ENCODE peak calls at places on chromosomes 7 and 10, in five cellular contexts. One of them, this sample, is unnamed.

GRCh38 chr10:68406111-68406814 is 814 bp downstream of the RUFY2 start:
- DNase-seq in activated T-cell treated with anti-CD3 and anti-CD28 coated beads for 1 hour: peak
- DNase-seq in body of pancreas: peak
- DNase-seq in iris pigment epithelial cell: peak
- DNase-seq in stimulated activated CD4-positive, alpha-beta T cell treated with anti-CD3 and anti-CD28 coated beads, Interleukin-1b, Interleukin-23, amount 100 ng/mL, for 4 hours: no peak
- DNase-seq in this sample: peak

GRCh38 chr7:158164101-158165095 is 423.2 kb downstream of the PTPRN2 start:
- DNase-seq in activated T-cell treated with anti-CD3 and anti-CD28 coated beads for 1 hour: no peak
- DNase-seq in body of pancreas: no peak
- DNase-seq in iris pigment epithelial cell: no peak
- DNase-seq in stimulated activated CD4-positive, alpha-beta T cell treated with anti-CD3 and anti-CD28 coated beads, Interleukin-1b, Interleukin-23, amount 100 ng/mL, for 4 hours: no peak
- DNase-seq in this sample: no peak

GRCh38 chr10:77441541-77442175 is 195.9 kb downstream of the KCNMA1 start:
- DNase-seq in activated T-cell treated with anti-CD3 and anti-CD28 coated beads for 1 hour: no peak
- DNase-seq in body of pancreas: no peak
- DNase-seq in iris pigment epithelial cell: no peak
- DNase-seq in stimulated activated CD4-positive, alpha-beta T cell treated with anti-CD3 and anti-CD28 coated beads, Interleukin-1b, Interleukin-23, amount 100 ng/mL, for 4 hours: no peak
- DNase-seq in this sample: no peak

GRCh38 chr10:23694921-23695824 is 256.3 kb downstream of the OTUD1 start:
- DNase-seq in activated T-cell treated with anti-CD3 and anti-CD28 coated beads for 1 hour: no peak
- DNase-seq in body of pancreas: no peak
- DNase-seq in iris pigment epithelial cell: no peak
- DNase-seq in stimulated activated CD4-positive, alpha-beta T cell treated with anti-CD3 and anti-CD28 coated beads, Interleukin-1b, Interleukin-23, amount 100 ng/mL, for 4 hours: no peak
- DNase-seq in this sample: no peak

GRCh38 chr7:132179681-132180080 is 396.6 kb downstream of the PLXNA4 start:
- DNase-seq in activated T-cell treated with anti-CD3 and anti-CD28 coated beads for 1 hour: no peak
- DNase-seq in body of pancreas: no peak
- DNase-seq in iris pigment epithelial cell: no peak
- DNase-seq in stimulated activated CD4-positive, alpha-beta T cell treated with anti-CD3 and anti-CD28 coated beads, Interleukin-1b, Interleukin-23, amount 100 ng/mL, for 4 hours: no peak
- DNase-seq in this sample: no peak

GRCh38 chr7:29277436-29278215 is 83.1 kb downstream of the CHN2 start:
- DNase-seq in activated T-cell treated with anti-CD3 and anti-CD28 coated beads for 1 hour: no peak
- DNase-seq in body of pancreas: peak
- DNase-seq in iris pigment epithelial cell: no peak
- DNase-seq in stimulated activated CD4-positive, alpha-beta T cell treated with anti-CD3 and anti-CD28 coated beads, Interleukin-1b, Interleukin-23, amount 100 ng/mL, for 4 hours: no peak
- DNase-seq in this sample: no peak

GRCh38 chr10:101289541-101289940 is 60.3 kb upstream of the LBX1 start:
- DNase-seq in activated T-cell treated with anti-CD3 and anti-CD28 coated beads for 1 hour: no peak
- DNase-seq in body of pancreas: no peak
- DNase-seq in iris pigment epithelial cell: no peak
- DNase-seq in stimulated activated CD4-positive, alpha-beta T cell treated with anti-CD3 and anti-CD28 coated beads, Interleukin-1b, Interleukin-23, amount 100 ng/mL, for 4 hours: no peak
- DNase-seq in this sample: no peak

GRCh38 chr10:80168679-80169380 is 36.3 kb downstream of the PLAC9 start:
- DNase-seq in activated T-cell treated with anti-CD3 and anti-CD28 coated beads for 1 hour: no peak
- DNase-seq in body of pancreas: peak
- DNase-seq in iris pigment epithelial cell: peak
- DNase-seq in stimulated activated CD4-positive, alpha-beta T cell treated with anti-CD3 and anti-CD28 coated beads, Interleukin-1b, Interleukin-23, amount 100 ng/mL, for 4 hours: no peak
- DNase-seq in this sample: no peak

GRCh38 chr10:126459878-126460481 is 71.7 kb upstream of the ADAM12 start:
- DNase-seq in activated T-cell treated with anti-CD3 and anti-CD28 coated beads for 1 hour: no peak
- DNase-seq in body of pancreas: no peak
- DNase-seq in iris pigment epithelial cell: peak
- DNase-seq in stimulated activated CD4-positive, alpha-beta T cell treated with anti-CD3 and anti-CD28 coated beads, Interleukin-1b, Interleukin-23, amount 100 ng/mL, for 4 hours: no peak
- DNase-seq in this sample: no peak

This sample was measured in activated CD4-positive, alpha-beta T cell treated with anti-CD3 and anti-CD28 coated beads for 1 hour.